ENCODE peak calls at places on chromosomes 2 and 18, in four cellular contexts. Q is HepG2, X is K562, V is SK-N-SH. G is an unnamed sample.

GRCh38 chr2:81858998-81859397 is 1554.4 kb upstream of the LRRTM1 start:
- DNase-seq in X (no peak), V (no peak), Q (no peak), G (no peak)

GRCh38 chr2:52794611-52795010 is 973.0 kb upstream of the CHAC2 start:
- DNase-seq in V (no peak), Q (no peak), X (no peak), G (no peak)

GRCh38 chr18:31563778-31564177 is 27.9 kb upstream of the TTR start:
- DNase-seq in V (peak), X (peak), Q (no peak), G (no peak)

GRCh38 chr2:166419616-166419934 is 43.8 kb upstream of the SCN9A start:
- DNase-seq in X (no peak), V (no peak), Q (peak), G (no peak)

GRCh38 chr2:233457356-233457755 is 103.1 kb downstream of the DGKD start:
- DNase-seq in Q (no peak), X (no peak), V (no peak), G (no peak)

GRCh38 chr2:203400805-203401585 is 72.8 kb downstream of the ABI2 start:
- DNase-seq in X (no peak), V (no peak), Q (no peak), G (no peak)

GRCh38 chr18:44973282-44973681 is 292.6 kb downstream of the SETBP1 start:
- DNase-seq in Q (no peak), X (no peak), V (no peak), G (no peak)

GRCh38 chr2:109654316-109655050 is 40.3 kb downstream of the SOWAHC start:
- DNase-seq in X (no peak), Q (no peak), V (no peak), G (no peak)

GRCh38 chr2:228140934-228141528 is 40.5 kb downstream of the SPHKAP start:
- DNase-seq in Q (no peak), X (no peak), V (no peak), G (no peak)

GRCh38 chr2:3041841-3042600 is 335.6 kb downstream of the EIPR1 start:
- DNase-seq in Q (no peak), V (peak), X (no peak), G (no peak)
- TF ChIP-seq FOXJ3 in Q (no peak), V (no peak), X (no peak), G (no peak)

DNA sequence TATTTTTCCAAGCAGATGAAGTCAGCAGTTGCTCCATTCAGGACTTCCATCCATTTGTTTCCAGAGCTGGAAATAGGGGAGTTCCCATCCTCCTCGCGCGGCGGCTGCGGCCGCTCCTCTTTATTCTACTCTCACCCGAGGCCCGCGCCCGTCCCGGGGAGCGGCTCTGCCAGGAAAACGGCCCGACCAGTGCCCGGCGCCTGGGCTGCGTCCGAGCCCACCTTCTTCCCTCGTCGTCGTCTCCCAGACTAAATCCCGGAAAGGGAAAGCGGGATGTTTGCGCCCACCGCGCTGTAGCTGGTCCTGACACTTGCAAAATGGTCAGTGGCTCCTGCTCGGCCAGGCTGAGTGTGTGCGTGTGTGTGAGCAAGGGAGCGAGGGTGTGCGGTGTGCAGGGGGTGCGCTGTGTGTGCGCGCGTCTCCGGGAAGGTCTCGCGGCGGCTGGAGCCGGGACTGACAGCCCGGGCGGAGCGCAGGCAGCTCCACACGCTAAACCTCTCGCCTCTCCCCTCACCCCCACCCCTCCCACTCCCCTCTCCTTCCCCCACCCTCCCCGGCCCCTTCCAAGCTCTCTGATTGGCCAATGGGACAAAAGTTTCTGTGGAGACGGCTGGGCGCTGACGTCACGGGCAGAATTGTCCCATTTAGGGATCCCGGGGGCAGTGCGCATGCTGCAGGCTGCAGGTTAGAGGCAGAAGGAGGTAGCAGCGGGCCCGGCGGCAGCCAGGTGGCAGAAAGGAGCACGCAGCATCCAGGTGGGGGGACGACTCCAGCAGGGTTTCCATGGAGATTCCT is at the start of gene NOL4:
- DNase-seq in Q (peak), X (no peak), V (peak), G (peak)
- TF ChIP-seq FOXJ3 in Q (no peak), X (no peak), V (peak), G (no peak)

DNA sequence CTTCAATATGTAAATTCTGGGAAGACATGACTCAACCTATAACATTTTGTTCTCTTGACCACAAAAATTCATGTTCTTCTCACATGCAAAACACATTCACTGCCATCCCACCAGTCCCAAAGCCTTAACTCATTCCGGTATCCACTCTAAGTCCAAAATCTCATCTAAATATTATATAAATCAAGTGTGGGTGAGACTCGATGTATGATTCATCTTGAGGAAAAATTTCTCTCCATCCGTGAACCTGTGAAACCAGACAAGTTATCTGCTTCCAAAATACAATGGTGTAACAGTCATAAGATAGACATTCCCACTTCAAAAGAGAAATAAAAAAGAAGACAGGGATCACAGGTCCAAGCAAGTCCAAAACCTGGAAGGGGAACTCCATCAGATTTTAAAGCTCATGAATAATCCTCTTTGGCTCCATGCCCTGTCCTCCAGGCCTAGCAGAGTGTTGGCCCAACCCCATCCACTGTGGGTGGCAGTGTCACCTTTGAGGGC is 101.3 kb downstream of the RAD51AP2 start:
- DNase-seq in Q (no peak), V (no peak), X (no peak), G (no peak)
- TF ChIP-seq FOXJ3 in Q (no peak), V (no peak), X (no peak), G (no peak)

GRCh38 chr18:59818769-59819168 is 81.0 kb upstream of the PMAIP1 start:
- DNase-seq in V (no peak), Q (no peak), X (no peak), G (no peak)

GRCh38 chr18:59822612-59823275 is 77.1 kb upstream of the PMAIP1 start:
- DNase-seq in X (no peak), V (no peak), Q (no peak), G (no peak)

GRCh38 chr18:59820663-59821062 is 79.1 kb upstream of the PMAIP1 start:
- DNase-seq in V (no peak), X (no peak), Q (no peak), G (no peak)

GRCh38 chr18:59821983-59822382 is 77.8 kb upstream of the PMAIP1 start:
- DNase-seq in V (no peak), X (no peak), Q (no peak), G (no peak)

DNA sequence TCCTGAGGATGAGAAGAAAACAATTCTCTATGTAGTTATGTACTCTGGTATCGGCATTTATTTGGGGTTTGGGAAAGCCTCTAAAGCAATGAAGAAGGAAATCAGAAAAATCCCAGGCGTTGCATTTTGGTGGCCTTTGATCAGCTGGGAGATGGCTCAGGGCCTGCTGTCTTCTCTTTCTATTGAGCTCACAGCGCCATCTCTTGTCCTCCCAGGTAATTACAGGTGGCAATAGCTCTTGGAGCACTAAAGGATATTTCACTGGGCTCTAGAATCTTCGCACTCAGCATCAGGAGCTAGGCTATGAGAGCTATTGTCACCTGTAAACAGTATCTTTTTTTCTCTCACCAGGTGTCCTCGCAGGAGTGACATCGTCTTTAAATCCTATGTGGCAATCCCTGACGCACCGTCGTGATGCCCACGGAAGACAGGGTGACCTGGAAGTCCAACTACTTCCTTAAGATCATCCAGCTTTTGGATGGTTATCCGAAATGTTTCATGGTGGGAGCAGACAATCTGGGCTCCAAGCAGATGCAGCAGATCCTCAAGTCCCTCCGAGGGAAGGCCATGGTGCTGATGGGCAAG is 76.1 kb upstream of the PMAIP1 start:
- DNase-seq in V (peak), Q (peak), X (peak), G (peak)
- TF ChIP-seq FOXJ3 in V (no peak), Q (no peak), X (no peak), G (no peak)